ENCODE peak calls at places on chromosomes 12 and 14, in seven cellular contexts. One of them, this sample, is unnamed. For H3K36me3 and H3K4me1, the result is how much of the 10 kb centered on the place peaks cover.

GRCh38 chr12:19206493-19207077 is 77.1 kb downstream of the PLEKHA5 start:
- DNase-seq in endothelial cell of umbilical vein: no peak
- DNase-seq in transverse colon: no peak
- DNase-seq in heart left ventricle: no peak
- DNase-seq in CD4-positive, CD25-positive, alpha-beta regulatory T cell: no peak
- DNase-seq in OCI-LY7: no peak
- DNase-seq in lower lobe of right lung: no peak
- DNase-seq in this sample: no peak

GRCh38 chr14:76467843-76468242 is 91.9 kb downstream of the ESRRB start:
- DNase-seq in endothelial cell of umbilical vein: no peak
- DNase-seq in transverse colon: no peak
- DNase-seq in heart left ventricle: no peak
- DNase-seq in CD4-positive, CD25-positive, alpha-beta regulatory T cell: no peak
- DNase-seq in OCI-LY7: no peak
- DNase-seq in lower lobe of right lung: no peak
- DNase-seq in this sample: no peak

GRCh38 chr12:38761636-38762342 is 143.6 kb downstream of the CPNE8 start:
- DNase-seq in endothelial cell of umbilical vein: no peak
- DNase-seq in transverse colon: no peak
- DNase-seq in heart left ventricle: no peak
- DNase-seq in CD4-positive, CD25-positive, alpha-beta regulatory T cell: no peak
- DNase-seq in OCI-LY7: no peak
- DNase-seq in lower lobe of right lung: no peak
- DNase-seq in this sample: no peak

GRCh38 chr12:68641138-68641537 is 30.4 kb downstream of the RAP1B start:
- DNase-seq in endothelial cell of umbilical vein: no peak
- DNase-seq in transverse colon: peak
- DNase-seq in heart left ventricle: no peak
- DNase-seq in CD4-positive, CD25-positive, alpha-beta regulatory T cell: peak
- DNase-seq in OCI-LY7: peak
- DNase-seq in lower lobe of right lung: no peak
- DNase-seq in this sample: peak

GRCh38 chr14:43105305-43105704 is 1401.8 kb downstream of the FSCB start:
- DNase-seq in endothelial cell of umbilical vein: no peak
- DNase-seq in transverse colon: no peak
- DNase-seq in heart left ventricle: no peak
- DNase-seq in CD4-positive, CD25-positive, alpha-beta regulatory T cell: no peak
- DNase-seq in OCI-LY7: no peak
- DNase-seq in lower lobe of right lung: no peak
- DNase-seq in this sample: no peak

GRCh38 chr12:49489154-49489553 is 49.7 kb upstream of the KCNH3 start:
- DNase-seq in endothelial cell of umbilical vein: no peak
- DNase-seq in transverse colon: no peak
- DNase-seq in heart left ventricle: no peak
- DNase-seq in CD4-positive, CD25-positive, alpha-beta regulatory T cell: no peak
- DNase-seq in OCI-LY7: no peak
- DNase-seq in lower lobe of right lung: no peak
- DNase-seq in this sample: no peak

GRCh38 chr12:131930510-131930909 is 1.4 kb downstream of the PUS1 start:
- DNase-seq in endothelial cell of umbilical vein: no peak
- DNase-seq in transverse colon: no peak
- DNase-seq in heart left ventricle: no peak
- DNase-seq in CD4-positive, CD25-positive, alpha-beta regulatory T cell: no peak
- DNase-seq in OCI-LY7: no peak
- DNase-seq in lower lobe of right lung: no peak
- DNase-seq in this sample: no peak

GRCh38 chr14:93923586-93923985 is 3.6 kb upstream of the FAM181A start:
- DNase-seq in endothelial cell of umbilical vein: no peak
- DNase-seq in transverse colon: no peak
- DNase-seq in heart left ventricle: no peak
- DNase-seq in CD4-positive, CD25-positive, alpha-beta regulatory T cell: no peak
- DNase-seq in OCI-LY7: no peak
- DNase-seq in lower lobe of right lung: no peak
- DNase-seq in this sample: no peak

GRCh38 chr14:68418192-68419118 is 374.4 kb downstream of the ZFP36L1 start:
- DNase-seq in endothelial cell of umbilical vein: no peak
- DNase-seq in transverse colon: no peak
- DNase-seq in heart left ventricle: no peak
- DNase-seq in CD4-positive, CD25-positive, alpha-beta regulatory T cell: no peak
- DNase-seq in OCI-LY7: no peak
- DNase-seq in lower lobe of right lung: no peak
- DNase-seq in this sample: no peak

GRCh38 chr12:8088574-8088973 is 6.5 kb downstream of the NECAP1 start:
- DNase-seq in endothelial cell of umbilical vein: no peak
- DNase-seq in transverse colon: peak
- DNase-seq in heart left ventricle: no peak
- DNase-seq in CD4-positive, CD25-positive, alpha-beta regulatory T cell: peak
- DNase-seq in OCI-LY7: no peak
- DNase-seq in lower lobe of right lung: no peak
- DNase-seq in this sample: peak

GRCh38 chr12:128994869-128995268 is 141.6 kb downstream of the GLT1D1 start:
- DNase-seq in endothelial cell of umbilical vein: no peak
- DNase-seq in transverse colon: no peak
- DNase-seq in heart left ventricle: no peak
- DNase-seq in CD4-positive, CD25-positive, alpha-beta regulatory T cell: no peak
- DNase-seq in OCI-LY7: no peak
- DNase-seq in lower lobe of right lung: no peak
- DNase-seq in this sample: no peak

GRCh38 chr14:74459289-74459946 is 33.4 kb upstream of the SYNDIG1L start:
- DNase-seq in endothelial cell of umbilical vein: peak
- DNase-seq in transverse colon: no peak
- DNase-seq in heart left ventricle: no peak
- DNase-seq in CD4-positive, CD25-positive, alpha-beta regulatory T cell: peak
- DNase-seq in OCI-LY7: peak
- DNase-seq in lower lobe of right lung: no peak
- DNase-seq in this sample: no peak

GRCh38 chr12:1801285-1801975 is 18.9 kb upstream of the LRTM2 start:
- DNase-seq in endothelial cell of umbilical vein: no peak
- DNase-seq in transverse colon: peak
- DNase-seq in heart left ventricle: peak
- DNase-seq in CD4-positive, CD25-positive, alpha-beta regulatory T cell: no peak
- DNase-seq in OCI-LY7: no peak
- DNase-seq in lower lobe of right lung: no peak
- DNase-seq in this sample: no peak

GRCh38 chr14:33393155-33393894 is 454.6 kb downstream of the NPAS3 start:
- DNase-seq in endothelial cell of umbilical vein: no peak
- DNase-seq in transverse colon: no peak
- DNase-seq in heart left ventricle: no peak
- DNase-seq in CD4-positive, CD25-positive, alpha-beta regulatory T cell: no peak
- DNase-seq in OCI-LY7: no peak
- DNase-seq in lower lobe of right lung: no peak
- DNase-seq in this sample: no peak

GRCh38 chr12:22287776-22288621 is 46.5 kb downstream of the ST8SIA1 start:
- DNase-seq in endothelial cell of umbilical vein: peak
- DNase-seq in transverse colon: no peak
- DNase-seq in heart left ventricle: no peak
- DNase-seq in CD4-positive, CD25-positive, alpha-beta regulatory T cell: peak
- DNase-seq in OCI-LY7: no peak
- DNase-seq in lower lobe of right lung: no peak
- DNase-seq in this sample: peak

DNA sequence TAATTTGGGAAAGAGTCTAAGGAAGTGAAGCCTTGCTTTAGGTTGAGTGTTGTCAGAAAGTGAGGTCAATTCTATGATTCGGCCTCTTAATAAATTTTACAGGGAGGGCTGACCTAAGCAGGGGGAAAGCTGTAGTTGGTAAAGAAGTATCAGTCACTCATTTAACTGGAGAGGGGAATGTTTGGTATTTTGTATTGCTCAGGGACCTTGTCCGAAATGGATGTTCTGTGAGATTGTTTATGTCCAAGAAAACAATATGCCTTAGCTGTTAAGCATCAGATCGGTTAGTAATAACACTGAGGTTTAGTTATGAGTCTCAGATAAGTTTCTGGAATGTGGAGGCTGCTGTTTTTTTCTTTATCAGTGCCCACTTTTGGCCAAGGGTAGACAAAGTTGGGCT is 7.3 kb downstream of the CAND1 start:
- DNase-seq in endothelial cell of umbilical vein: no peak
- DNase-seq in transverse colon: no peak
- DNase-seq in heart left ventricle: no peak
- DNase-seq in CD4-positive, CD25-positive, alpha-beta regulatory T cell: no peak
- DNase-seq in OCI-LY7: no peak
- DNase-seq in lower lobe of right lung: no peak
- DNase-seq in this sample: no peak
- H3K36me3 ChIP-seq in endothelial cell of umbilical vein: under half
- H3K36me3 ChIP-seq in transverse colon: under half
- H3K36me3 ChIP-seq in heart left ventricle: under half
- H3K36me3 ChIP-seq in CD4-positive, CD25-positive, alpha-beta regulatory T cell: under half
- H3K36me3 ChIP-seq in OCI-LY7: half or more
- H3K36me3 ChIP-seq in lower lobe of right lung: under half
- H3K36me3 ChIP-seq in this sample: under half

GRCh38 chr14:95507174-95507573 is 9.3 kb downstream of the SYNE3 start:
- DNase-seq in endothelial cell of umbilical vein: peak
- DNase-seq in transverse colon: peak
- DNase-seq in heart left ventricle: peak
- DNase-seq in CD4-positive, CD25-positive, alpha-beta regulatory T cell: no peak
- DNase-seq in OCI-LY7: no peak
- DNase-seq in lower lobe of right lung: peak
- DNase-seq in this sample: no peak

GRCh38 chr14:95507701-95508103 is 8.7 kb downstream of the SYNE3 start:
- DNase-seq in endothelial cell of umbilical vein: peak
- DNase-seq in transverse colon: no peak
- DNase-seq in heart left ventricle: no peak
- DNase-seq in CD4-positive, CD25-positive, alpha-beta regulatory T cell: no peak
- DNase-seq in OCI-LY7: no peak
- DNase-seq in lower lobe of right lung: no peak
- DNase-seq in this sample: no peak

GRCh38 chr14:95509512-95509911 is 6.9 kb downstream of the SYNE3 start:
- DNase-seq in endothelial cell of umbilical vein: no peak
- DNase-seq in transverse colon: no peak
- DNase-seq in heart left ventricle: no peak
- DNase-seq in CD4-positive, CD25-positive, alpha-beta regulatory T cell: no peak
- DNase-seq in OCI-LY7: no peak
- DNase-seq in lower lobe of right lung: no peak
- DNase-seq in this sample: no peak

GRCh38 chr14:95510804-95511203 is 5.6 kb downstream of the SYNE3 start:
- DNase-seq in endothelial cell of umbilical vein: no peak
- DNase-seq in transverse colon: no peak
- DNase-seq in heart left ventricle: no peak
- DNase-seq in CD4-positive, CD25-positive, alpha-beta regulatory T cell: no peak
- DNase-seq in OCI-LY7: no peak
- DNase-seq in lower lobe of right lung: no peak
- DNase-seq in this sample: no peak

DNA sequence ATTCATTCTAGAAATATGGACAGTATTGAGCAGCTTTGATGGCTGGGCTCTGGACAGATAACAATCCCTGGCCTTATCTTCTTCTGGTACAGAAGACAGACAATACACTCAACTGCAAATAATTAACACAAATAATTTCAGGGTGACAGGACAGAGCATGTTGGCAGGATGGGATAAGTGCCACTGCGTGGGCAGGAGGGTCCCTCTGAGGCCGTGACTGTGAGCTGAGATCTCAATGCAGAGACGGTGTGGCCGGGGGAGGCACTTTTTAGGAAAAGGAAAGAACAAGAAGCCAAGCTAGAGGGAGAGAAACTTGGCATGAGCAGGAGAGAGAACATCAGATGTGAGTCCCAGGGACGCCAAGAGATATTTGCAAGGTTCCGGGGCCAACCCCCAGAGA is 8.1 kb downstream of the SYNE3 start:
- DNase-seq in endothelial cell of umbilical vein: no peak
- DNase-seq in transverse colon: no peak
- DNase-seq in heart left ventricle: no peak
- DNase-seq in CD4-positive, CD25-positive, alpha-beta regulatory T cell: no peak
- DNase-seq in OCI-LY7: no peak
- DNase-seq in lower lobe of right lung: no peak
- DNase-seq in this sample: no peak
- H3K4me1 ChIP-seq in endothelial cell of umbilical vein: under half
- H3K4me1 ChIP-seq in transverse colon: under half
- H3K4me1 ChIP-seq in heart left ventricle: under half
- H3K4me1 ChIP-seq in CD4-positive, CD25-positive, alpha-beta regulatory T cell: half or more
- H3K4me1 ChIP-seq in OCI-LY7: under half
- H3K4me1 ChIP-seq in lower lobe of right lung: under half
- H3K4me1 ChIP-seq in this sample: under half

GRCh38 chr12:98686603-98687002 is 41.5 kb downstream of the APAF1 start:
- DNase-seq in endothelial cell of umbilical vein: no peak
- DNase-seq in transverse colon: no peak
- DNase-seq in heart left ventricle: no peak
- DNase-seq in CD4-positive, CD25-positive, alpha-beta regulatory T cell: no peak
- DNase-seq in OCI-LY7: no peak
- DNase-seq in lower lobe of right lung: no peak
- DNase-seq in this sample: no peak
- H3K36me3 ChIP-seq in endothelial cell of umbilical vein: under half
- H3K36me3 ChIP-seq in transverse colon: half or more
- H3K36me3 ChIP-seq in heart left ventricle: under half
- H3K36me3 ChIP-seq in CD4-positive, CD25-positive, alpha-beta regulatory T cell: half or more
- H3K36me3 ChIP-seq in OCI-LY7: half or more
- H3K36me3 ChIP-seq in lower lobe of right lung: half or more
- H3K36me3 ChIP-seq in this sample: under half

DNA sequence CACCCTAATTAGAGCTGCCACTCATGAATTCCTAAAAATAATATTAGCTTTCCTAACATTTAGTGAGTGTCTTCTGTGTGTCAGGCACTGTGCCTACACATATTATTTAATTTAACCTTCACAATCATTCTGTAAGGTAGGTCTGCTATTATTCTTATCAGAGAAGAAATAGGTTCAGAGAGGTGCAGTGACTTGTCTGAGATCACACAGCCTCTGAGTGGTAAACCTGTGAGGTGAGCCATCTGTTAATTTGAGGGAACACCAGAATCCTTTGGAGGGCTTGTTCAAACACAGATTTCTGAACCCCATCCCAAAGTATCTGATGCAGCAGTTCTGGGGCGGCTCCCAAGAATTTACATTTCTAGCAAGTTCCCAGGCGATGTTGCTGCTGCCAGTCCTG is 20.0 kb upstream of the COX6A1 start:
- DNase-seq in endothelial cell of umbilical vein: no peak
- DNase-seq in transverse colon: no peak
- DNase-seq in heart left ventricle: no peak
- DNase-seq in CD4-positive, CD25-positive, alpha-beta regulatory T cell: no peak
- DNase-seq in OCI-LY7: no peak
- DNase-seq in lower lobe of right lung: no peak
- DNase-seq in this sample: no peak
- H3K4me1 ChIP-seq in endothelial cell of umbilical vein: under half
- H3K4me1 ChIP-seq in transverse colon: under half
- H3K4me1 ChIP-seq in heart left ventricle: under half
- H3K4me1 ChIP-seq in CD4-positive, CD25-positive, alpha-beta regulatory T cell: under half
- H3K4me1 ChIP-seq in OCI-LY7: under half
- H3K4me1 ChIP-seq in lower lobe of right lung: under half
- H3K4me1 ChIP-seq in this sample: under half

DNA sequence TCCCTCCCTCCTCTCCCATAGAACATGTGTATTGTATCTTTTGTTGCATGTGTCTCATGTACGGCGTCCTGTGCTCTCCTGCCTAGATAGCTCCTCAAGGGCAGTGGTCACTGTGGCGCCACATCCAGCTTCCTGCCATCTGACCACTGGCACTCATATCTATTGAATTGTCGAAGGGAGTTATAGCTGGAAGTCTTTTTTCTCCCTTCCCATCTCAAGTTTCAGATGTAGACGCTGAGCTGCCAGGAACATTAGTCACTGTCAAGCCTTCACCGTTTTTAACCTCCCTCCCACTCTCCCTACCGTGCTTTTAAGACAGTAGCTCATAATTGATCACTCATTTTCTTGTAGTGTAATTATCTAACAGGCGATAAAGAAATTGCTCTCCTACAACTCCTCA is 33.0 kb downstream of the MTHFD1 start:
- DNase-seq in endothelial cell of umbilical vein: no peak
- DNase-seq in transverse colon: no peak
- DNase-seq in heart left ventricle: no peak
- DNase-seq in CD4-positive, CD25-positive, alpha-beta regulatory T cell: no peak
- DNase-seq in OCI-LY7: no peak
- DNase-seq in lower lobe of right lung: no peak
- DNase-seq in this sample: no peak
- H3K36me3 ChIP-seq in endothelial cell of umbilical vein: under half
- H3K36me3 ChIP-seq in transverse colon: under half
- H3K36me3 ChIP-seq in heart left ventricle: under half
- H3K36me3 ChIP-seq in CD4-positive, CD25-positive, alpha-beta regulatory T cell: half or more
- H3K36me3 ChIP-seq in OCI-LY7: half or more
- H3K36me3 ChIP-seq in lower lobe of right lung: half or more
- H3K36me3 ChIP-seq in this sample: under half

This sample was measured in naive thymus-derived CD4-positive, alpha-beta T cell.